ENCODE peak calls at places on chromosomes 13 and 19, in eight cellular contexts. Z, N, P, E, U, K, C and S are unnamed samples.

GRCh38 chr19:9531933-9532332 is 6.5 kb downstream of the ZNF426 start:
- DNase-seq in Z (no peak), N (no peak), P (no peak), E (no peak), U (no peak), K (no peak), C (no peak), S (no peak)

GRCh38 chr19:44879309-44880065 is 11.6 kb upstream of the TOMM40 start:
- DNase-seq in Z (no peak), N (no peak), P (no peak), E (no peak), U (peak), K (no peak), C (peak), S (no peak)

GRCh38 chr19:47124937-47125668 is 5.5 kb upstream of the SAE1 start:
- DNase-seq in Z (no peak), N (no peak), P (no peak), E (peak), U (no peak), K (no peak), C (no peak), S (peak)

GRCh38 chr13:43383488-43384165 is 360.2 kb downstream of the DNAJC15 start:
- DNase-seq in Z (no peak), N (no peak), P (no peak), E (no peak), U (no peak), K (no peak), C (no peak), S (no peak)

GRCh38 chr13:24223341-24224231 is 63.1 kb downstream of the SPATA13 start:
- DNase-seq in Z (no peak), N (peak), P (no peak), E (peak), U (peak), K (no peak), C (no peak), S (no peak)

GRCh38 chr13:21005193-21005592 is 56.2 kb downstream of the LATS2 start:
- DNase-seq in Z (no peak), N (no peak), P (no peak), E (no peak), U (no peak), K (peak), C (no peak), S (no peak)

GRCh38 chr19:18433735-18434398 is 4.1 kb downstream of the ISYNA1 start:
- DNase-seq in Z (no peak), N (no peak), P (no peak), E (no peak), U (peak), K (no peak), C (peak), S (no peak)

GRCh38 chr19:45779231-45780145 is 2.8 kb downstream of the DMPK start:
- DNase-seq in Z (peak), N (peak), P (no peak), E (peak), U (peak), K (no peak), C (peak), S (peak)

GRCh38 chr13:59423708-59424355 is 739.9 kb downstream of the DIAPH3 start:
- DNase-seq in Z (no peak), N (no peak), P (no peak), E (no peak), U (no peak), K (no peak), C (no peak), S (no peak)

GRCh38 chr19:41937976-41938375 is 9.7 kb upstream of the ERFL start:
- DNase-seq in Z (no peak), N (no peak), P (no peak), E (no peak), U (no peak), K (no peak), C (no peak), S (no peak)

GRCh38 chr13:113774177-113775107 is 15.4 kb downstream of the TMEM255B start:
- DNase-seq in Z (peak), N (no peak), P (no peak), E (no peak), U (no peak), K (no peak), C (no peak), S (no peak)

GRCh38 chr19:913080-913748 is at the start of gene R3HDM4:
- DNase-seq in Z (peak), N (peak), P (no peak), E (peak), U (peak), K (no peak), C (peak), S (peak)

GRCh38 chr13:50589139-50589538 is 254.4 kb downstream of the DLEU7 start:
- DNase-seq in Z (no peak), N (no peak), P (peak), E (no peak), U (peak), K (no peak), C (no peak), S (no peak)

GRCh38 chr19:34487651-34488051 is 6.1 kb downstream of the WTIP start:
- DNase-seq in Z (no peak), N (no peak), P (no peak), E (no peak), U (no peak), K (no peak), C (no peak), S (no peak)

GRCh38 chr19:43763473-43763939 is 8.7 kb upstream of the SMG9 start:
- DNase-seq in Z (no peak), N (no peak), P (no peak), E (no peak), U (no peak), K (no peak), C (no peak), S (no peak)

GRCh38 chr19:33400856-33401682 is 27.6 kb downstream of the CEBPG start:
- DNase-seq in Z (no peak), N (no peak), P (no peak), E (no peak), U (no peak), K (no peak), C (no peak), S (no peak)

GRCh38 chr13:37085656-37086055 is 19.8 kb downstream of the CSNK1A1L start:
- DNase-seq in Z (no peak), N (no peak), P (no peak), E (no peak), U (no peak), K (no peak), C (no peak), S (no peak)

GRCh38 chr13:76210262-76210661 is 574.1 kb downstream of the LMO7 start:
- DNase-seq in Z (no peak), N (peak), P (no peak), E (no peak), U (peak), K (no peak), C (no peak), S (no peak)

GRCh38 chr13:111213964-111214726 is 99.0 kb downstream of the ARHGEF7 start:
- DNase-seq in Z (no peak), N (no peak), P (no peak), E (no peak), U (peak), K (no peak), C (no peak), S (no peak)

GRCh38 chr19:44799627-44800257 is 9.2 kb upstream of the BCAM start:
- DNase-seq in Z (no peak), N (no peak), P (no peak), E (no peak), U (no peak), K (no peak), C (no peak), S (no peak)

GRCh38 chr13:43783820-43784219 is 3.0 kb downstream of the ENOX1 start:
- DNase-seq in Z (no peak), N (peak), P (no peak), E (no peak), U (no peak), K (no peak), C (no peak), S (peak)

GRCh38 chr19:16263115-16263839 is 61.3 kb upstream of the KLF2 start:
- DNase-seq in Z (no peak), N (no peak), P (no peak), E (no peak), U (no peak), K (no peak), C (no peak), S (no peak)

GRCh38 chr13:101258071-101258470 is 158.2 kb downstream of the NALCN start:
- DNase-seq in Z (no peak), N (no peak), P (peak), E (peak), U (no peak), K (no peak), C (peak), S (peak)

GRCh38 chr13:38008636-38009035 is 139.1 kb upstream of the TRPC4 start:
- DNase-seq in Z (no peak), N (no peak), P (no peak), E (no peak), U (no peak), K (no peak), C (no peak), S (no peak)

GRCh38 chr19:45251452-45252354 is 632 bp downstream of the MARK4 start:
- DNase-seq in Z (no peak), N (no peak), P (no peak), E (peak), U (peak), K (no peak), C (peak), S (no peak)

GRCh38 chr13:40121711-40122110 is 466.2 kb downstream of the COG6 start:
- DNase-seq in Z (no peak), N (no peak), P (no peak), E (no peak), U (no peak), K (no peak), C (no peak), S (no peak)

GRCh38 chr19:30492581-30492980 is 120.4 kb downstream of the ZNF536 start:
- DNase-seq in Z (no peak), N (no peak), P (no peak), E (no peak), U (no peak), K (no peak), C (no peak), S (no peak)

GRCh38 chr19:31099470-31100190 is 249.6 kb downstream of the TSHZ3 start:
- DNase-seq in Z (no peak), N (no peak), P (no peak), E (no peak), U (no peak), K (no peak), C (no peak), S (no peak)

GRCh38 chr13:49292742-49293498 is 45.2 kb downstream of the CDADC1 start:
- DNase-seq in Z (peak), N (peak), P (no peak), E (no peak), U (peak), K (no peak), C (no peak), S (no peak)

GRCh38 chr13:37070956-37071355 is 11.5 kb upstream of the SUPT20H start:
- DNase-seq in Z (no peak), N (no peak), P (no peak), E (no peak), U (peak), K (no peak), C (no peak), S (no peak)

GRCh38 chr19:30255783-30256509 is 116.2 kb upstream of the ZNF536 start:
- DNase-seq in Z (no peak), N (no peak), P (no peak), E (no peak), U (no peak), K (no peak), C (peak), S (no peak)

GRCh38 chr19:19860756-19861390 is 4.8 kb upstream of the ZNF253 start:
- DNase-seq in Z (no peak), N (peak), P (no peak), E (peak), U (peak), K (no peak), C (no peak), S (no peak)

GRCh38 chr19:459724-460511 is 915 bp downstream of the SHC2 start:
- DNase-seq in Z (peak), N (peak), P (no peak), E (no peak), U (peak), K (no peak), C (peak), S (peak)

GRCh38 chr19:38728752-38729541 is 15.3 kb downstream of the CAPN12 start:
- DNase-seq in Z (no peak), N (peak), P (no peak), E (no peak), U (no peak), K (no peak), C (no peak), S (no peak)

GRCh38 chr13:52665325-52665724 is 12.7 kb downstream of the SUGT1 start:
- DNase-seq in Z (no peak), N (no peak), P (no peak), E (peak), U (no peak), K (no peak), C (no peak), S (no peak)

DNA sequence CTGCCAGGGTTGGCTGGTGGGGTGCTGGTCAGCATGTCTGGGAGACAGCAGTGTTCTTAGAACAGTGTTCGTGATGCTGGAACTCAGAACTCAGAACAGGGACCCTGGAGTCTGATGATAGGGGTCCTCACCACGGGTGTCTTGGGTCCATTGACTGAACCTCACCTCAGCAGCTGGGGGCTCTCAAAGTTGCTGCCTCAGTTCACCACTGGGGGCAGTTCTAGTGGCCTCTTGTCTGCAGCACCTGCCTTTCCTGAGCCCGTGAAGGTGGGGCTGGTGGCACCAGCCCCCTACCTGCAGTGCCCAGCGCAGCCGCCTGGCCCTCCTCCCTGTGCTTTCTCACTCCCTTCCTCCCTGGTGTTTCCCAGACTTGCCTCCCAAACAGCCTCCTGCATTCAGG is 28.5 kb downstream of the SAFB start:
- DNase-seq in Z (no peak), N (no peak), P (no peak), E (no peak), U (no peak), K (no peak), C (no peak), S (no peak)
- TF ChIP-seq CTCF in Z (no peak), N (no peak), P (no peak), E (no peak), U (no peak), K (no peak), C (no peak), S (no peak)

GRCh38 chr13:30115257-30115600 is 192.1 kb downstream of the KATNAL1 start:
- DNase-seq in Z (no peak), N (no peak), P (no peak), E (no peak), U (no peak), K (no peak), C (no peak), S (no peak)
- TF ChIP-seq CTCF in Z (no peak), N (no peak), P (no peak), E (no peak), U (no peak), K (peak), C (no peak), S (no peak)

GRCh38 chr19:13804830-13805683 is 9.8 kb downstream of the ZSWIM4 start:
- DNase-seq in Z (no peak), N (no peak), P (no peak), E (peak), U (peak), K (no peak), C (peak), S (no peak)
- TF ChIP-seq CTCF in Z (peak), N (peak), P (peak), E (no peak), U (no peak), K (no peak), C (peak), S (no peak)

GRCh38 chr13:45276887-45277286 is 64.1 kb downstream of the TPT1 start:
- DNase-seq in Z (no peak), N (no peak), P (no peak), E (no peak), U (no peak), K (no peak), C (no peak), S (no peak)

GRCh38 chr13:45278096-45278645 is 62.8 kb downstream of the TPT1 start:
- DNase-seq in Z (no peak), N (no peak), P (no peak), E (no peak), U (no peak), K (no peak), C (no peak), S (no peak)

GRCh38 chr13:45282994-45283393 is 58.0 kb downstream of the TPT1 start:
- DNase-seq in Z (no peak), N (no peak), P (no peak), E (no peak), U (no peak), K (no peak), C (no peak), S (no peak)

DNA sequence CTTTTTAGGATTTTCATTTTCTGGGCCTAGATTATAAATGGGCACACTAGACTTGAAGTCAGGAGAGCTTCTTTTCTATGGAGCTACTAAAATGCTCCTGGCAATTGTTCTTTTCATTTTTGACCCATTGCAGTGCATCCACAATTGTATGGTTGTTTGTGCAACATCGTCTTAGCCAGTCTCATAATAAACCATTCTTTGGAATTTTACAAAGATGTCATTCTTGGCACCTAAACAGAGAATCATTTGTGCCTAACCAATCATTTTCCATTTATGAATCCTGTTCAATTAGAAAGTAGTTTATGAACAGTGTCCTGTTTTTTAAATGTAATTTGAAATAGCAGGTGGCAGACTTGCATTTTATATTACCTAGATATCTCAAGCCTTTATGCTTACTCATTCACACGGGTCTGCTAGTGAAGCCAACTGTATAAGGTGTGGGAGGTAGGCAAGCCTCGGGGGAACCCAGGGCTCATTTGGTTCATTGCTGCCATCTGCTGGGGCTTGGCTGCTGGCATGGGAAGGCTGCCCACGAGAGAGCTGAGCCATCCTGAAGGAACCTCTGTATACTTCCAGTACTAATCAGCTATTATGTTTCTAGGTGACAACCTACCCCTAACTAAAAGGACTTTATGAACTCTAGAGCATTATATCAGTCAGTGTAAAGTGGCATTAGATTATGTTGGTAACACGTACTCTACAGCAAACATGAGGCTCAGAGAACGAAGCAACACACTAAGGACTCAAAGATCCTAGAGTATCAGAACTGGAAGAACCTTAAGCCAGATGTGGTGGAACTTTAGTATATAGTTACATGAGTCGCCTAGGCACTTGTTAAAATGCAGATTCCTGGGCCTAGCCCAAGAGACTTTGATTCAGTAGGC is 60.0 kb downstream of the TPT1 start:
- DNase-seq in Z (peak), N (peak), P (no peak), E (peak), U (peak), K (no peak), C (peak), S (peak)
- TF ChIP-seq CTCF in Z (peak), N (peak), P (peak), E (peak), U (peak), K (peak), C (peak), S (peak)